ENCODE peak calls at places on chromosomes 6 and 20, in four cellular contexts. E, A, I and D are unnamed samples.
A peak's percentile ranks its signal among the peaks of the same experiment; 100 is the strongest.

GRCh38 chr20:51700809-51701285 is 67.3 kb downstream of the ATP9A start:
- DNase-seq in A (peak; percentile 63), E (no peak), I (peak; percentile 66), D (peak; percentile 77)

GRCh38 chr6:36697481-36697903 is at the start of gene RAB44:
- DNase-seq in I (no peak), E (no peak), A (no peak), D (no peak)

GRCh38 chr6:163207984-163208383 is 206.5 kb upstream of the QKI start:
- DNase-seq in A (no peak), I (no peak), E (no peak), D (no peak)

GRCh38 chr6:24223131-24223715 is 97.2 kb downstream of the NRSN1 start:
- DNase-seq in I (peak; percentile 27), E (no peak), A (peak; percentile 56), D (peak; percentile 39)

GRCh38 chr6:8549381-8549780 is 114.0 kb upstream of the SLC35B3 start:
- DNase-seq in A (no peak), I (no peak), E (no peak), D (peak; percentile 57)

GRCh38 chr6:7727951-7728854 is 2.3 kb downstream of the BMP6 start:
- DNase-seq in E (no peak), I (peak; percentile 69), A (peak; percentile 20), D (peak; percentile 38)

GRCh38 chr6:136792066-136792944 is at the start of gene MAP3K5:
- DNase-seq in A (peak; percentile 88), I (peak; percentile 81), E (peak; percentile 75), D (peak; percentile 83)

GRCh38 chr20:40497781-40498691 is 191.0 kb downstream of the MAFB start:
- DNase-seq in E (peak; percentile 49), I (peak; percentile 71), A (peak; percentile 38), D (peak; percentile 11)

GRCh38 chr6:56849876-56850275 is 105.0 kb upstream of the BEND6 start:
- DNase-seq in E (no peak), A (peak; percentile 41), I (peak; percentile 89), D (no peak)

GRCh38 chr6:150091466-150091865 is 22.5 kb upstream of the ULBP3 start:
- DNase-seq in A (no peak), E (no peak), I (peak; percentile 53), D (peak; percentile 67)

GRCh38 chr6:104591573-104592334 is 268.0 kb downstream of the HACE1 start:
- DNase-seq in I (peak; percentile 2), A (peak; percentile 30), E (no peak), D (peak; percentile 56)

GRCh38 chr20:63708301-63709148 is 686 bp downstream of the ZGPAT start:
- DNase-seq in I (peak; percentile 56), E (no peak), A (no peak), D (no peak)

GRCh38 chr6:43746613-43747101 is 23.4 kb upstream of the VEGFA start:
- DNase-seq in I (no peak), E (no peak), A (no peak), D (no peak)

GRCh38 chr6:28953039-28953872 is 29.5 kb upstream of the TRIM27 start:
- DNase-seq in E (no peak), A (peak; percentile 66), I (peak; percentile 66), D (peak; percentile 87)

GRCh38 chr6:143034689-143035334 is 25.9 kb upstream of the AIG1 start:
- DNase-seq in A (no peak), I (no peak), E (no peak), D (no peak)

GRCh38 chr6:157764346-157765068 is 58.5 kb upstream of the SNX9 start:
- DNase-seq in E (peak; percentile 72), A (peak; percentile 99), I (peak; percentile 100), D (peak; percentile 78)

GRCh38 chr6:32244946-32245398 is 21.1 kb upstream of the NOTCH4 start:
- DNase-seq in E (peak; percentile 63), I (peak; percentile 82), A (peak; percentile 76), D (peak; percentile 87)

GRCh38 chr6:41427642-41428401 is 92.4 kb downstream of the NCR2 start:
- DNase-seq in A (no peak), I (peak; percentile 57), E (no peak), D (peak; percentile 9)
- H3K4me3 ChIP-seq in A (no peak overlapping the region), I (peak overlapping the region; percentile 53), E (peak overlapping the region; percentile 56), D (peak overlapping the region; percentile 41)

GRCh38 chr6:33699739-33700138 is 11.8 kb downstream of the UQCC2 start:
- DNase-seq in A (no peak), I (no peak), E (no peak), D (no peak)

GRCh38 chr6:33699131-33699530 is 12.4 kb downstream of the UQCC2 start:
- DNase-seq in A (no peak), E (no peak), I (no peak), D (no peak)

GRCh38 chr6:33702345-33702977 is 9.0 kb downstream of the UQCC2 start:
- DNase-seq in A (peak; percentile 67), I (peak; percentile 84), E (peak; percentile 53), D (peak; percentile 53)

GRCh38 chr6:33698494-33698893 is 13.0 kb downstream of the UQCC2 start:
- DNase-seq in A (no peak), E (no peak), I (no peak), D (no peak)

GRCh38 chr6:33700391-33701050 is 11.0 kb downstream of the UQCC2 start:
- DNase-seq in E (peak; percentile 61), I (peak; percentile 87), A (peak; percentile 74), D (peak; percentile 82)
- H3K4me3 ChIP-seq in E (no peak overlapping the region), I (no peak overlapping the region), A (no peak overlapping the region), D (no peak overlapping the region)

DNA sequence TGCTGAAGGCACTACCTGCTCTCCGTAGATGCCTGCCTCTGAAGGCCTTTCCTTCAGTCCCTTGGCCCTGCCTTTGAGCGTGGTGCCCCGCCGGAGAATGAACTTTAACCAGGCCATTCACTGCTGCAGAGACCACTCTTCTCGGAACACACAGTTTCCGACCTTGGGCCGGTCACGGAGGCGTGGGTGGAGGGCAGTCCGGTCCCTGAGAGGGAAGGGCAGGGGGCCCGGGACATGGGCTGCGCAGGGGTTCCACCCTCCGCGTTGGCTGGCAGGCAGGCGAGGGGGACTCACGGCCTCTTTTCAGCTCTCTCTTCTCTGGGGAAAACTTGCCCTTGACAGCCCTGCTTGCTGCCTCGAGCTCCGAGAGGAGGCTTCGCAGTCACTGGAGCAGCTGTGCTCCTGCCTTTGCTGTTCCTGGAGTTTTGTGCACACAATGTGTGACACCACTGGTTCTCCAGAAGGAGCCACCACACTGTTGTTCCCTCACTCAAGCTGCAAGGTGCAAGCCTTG is 187.8 kb downstream of the SMOC2 start:
- DNase-seq in I (no peak), A (no peak), E (no peak), D (no peak)
- H3K4me3 ChIP-seq in I (no peak overlapping the region), A (no peak overlapping the region), E (no peak overlapping the region), D (no peak overlapping the region)

GRCh38 chr6:106122941-106123337 is 36.8 kb downstream of the PRDM1 start:
- DNase-seq in I (no peak), A (no peak), E (no peak), D (no peak)

GRCh38 chr6:106124015-106124414 is 37.9 kb downstream of the PRDM1 start:
- DNase-seq in I (no peak), A (no peak), E (no peak), D (no peak)

GRCh38 chr6:106124437-106125423 is 38.6 kb downstream of the PRDM1 start:
- DNase-seq in I (no peak), A (no peak), E (no peak), D (no peak)

GRCh38 chr6:106119991-106120390 is 33.9 kb downstream of the PRDM1 start:
- DNase-seq in E (no peak), I (no peak), A (no peak), D (no peak)

DNA sequence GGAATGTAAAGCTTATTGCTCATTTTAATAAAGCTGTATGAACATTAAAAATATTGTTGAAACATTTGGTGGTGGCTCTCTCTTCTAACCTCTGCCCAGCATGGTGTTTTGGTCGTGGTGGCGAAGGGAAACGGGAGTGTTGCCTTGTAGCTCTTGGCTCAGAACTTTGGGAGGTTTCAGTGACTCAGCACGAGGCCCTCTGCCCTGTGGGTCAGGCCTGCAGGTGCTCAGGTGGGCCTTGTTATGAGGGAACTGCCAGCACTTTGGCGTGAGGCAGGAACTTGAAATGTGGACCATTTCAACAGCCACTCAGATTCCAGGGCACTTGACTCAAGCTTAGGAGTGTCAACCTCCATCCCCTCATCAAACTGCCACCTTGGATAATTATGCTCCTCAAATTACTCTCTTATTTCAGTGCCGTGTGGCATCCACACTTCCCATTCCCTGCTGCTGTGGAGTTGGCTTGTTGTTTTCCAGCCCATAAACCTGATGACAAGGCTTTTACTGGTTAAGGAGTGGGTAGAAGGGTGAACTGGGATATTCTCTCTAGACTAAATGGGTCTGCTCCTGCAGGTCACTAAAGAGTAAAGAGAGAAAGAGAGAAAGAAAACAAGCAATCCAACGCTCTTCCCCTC is 36.3 kb downstream of the PRDM1 start:
- DNase-seq in E (no peak), A (no peak), I (no peak), D (no peak)
- H3K4me3 ChIP-seq in E (no peak overlapping the region), A (no peak overlapping the region), I (no peak overlapping the region), D (no peak overlapping the region)

GRCh38 chr6:88964509-88964908 is 1.1 kb upstream of the RNGTT start:
- DNase-seq in I (peak; percentile 5), E (no peak), A (no peak), D (no peak)
- H3K4me3 ChIP-seq in I (peak overlapping the region; percentile 80), E (peak overlapping the region; percentile 86), A (peak overlapping the region; percentile 82), D (peak overlapping the region; percentile 92)

GRCh38 chr6:29967379-29968010 is 25.2 kb downstream of the HLA-A start:
- DNase-seq in A (no peak), I (peak; percentile 37), E (no peak), D (peak; percentile 59)
- H3K4me3 ChIP-seq in A (no peak overlapping the region), I (no peak overlapping the region), E (no peak overlapping the region), D (no peak overlapping the region)

GRCh38 chr6:10837692-10837996 is 695 bp downstream of the MAK start:
- DNase-seq in E (no peak), I (peak; percentile 46), A (no peak), D (peak; percentile 27)
- H3K4me3 ChIP-seq in E (peak overlapping the region; percentile 72), I (peak overlapping the region; percentile 74), A (peak overlapping the region; percentile 59), D (peak overlapping the region; percentile 56)

GRCh38 chr6:75493400-75494064 is at the start of gene FILIP1:
- DNase-seq in I (peak; percentile 28), E (peak; percentile 92), A (peak; percentile 60), D (peak; percentile 24)

GRCh38 chr6:75494290-75494689 is 690 bp upstream of the FILIP1 start:
- DNase-seq in I (no peak), A (no peak), E (no peak), D (no peak)

GRCh38 chr6:75489025-75489424 is 4.6 kb downstream of the FILIP1 start:
- DNase-seq in A (peak; percentile 51), I (no peak), E (no peak), D (peak; percentile 38)

GRCh38 chr6:75491302-75491701 is 2.3 kb downstream of the FILIP1 start:
- DNase-seq in I (no peak), A (no peak), E (no peak), D (no peak)

DNA sequence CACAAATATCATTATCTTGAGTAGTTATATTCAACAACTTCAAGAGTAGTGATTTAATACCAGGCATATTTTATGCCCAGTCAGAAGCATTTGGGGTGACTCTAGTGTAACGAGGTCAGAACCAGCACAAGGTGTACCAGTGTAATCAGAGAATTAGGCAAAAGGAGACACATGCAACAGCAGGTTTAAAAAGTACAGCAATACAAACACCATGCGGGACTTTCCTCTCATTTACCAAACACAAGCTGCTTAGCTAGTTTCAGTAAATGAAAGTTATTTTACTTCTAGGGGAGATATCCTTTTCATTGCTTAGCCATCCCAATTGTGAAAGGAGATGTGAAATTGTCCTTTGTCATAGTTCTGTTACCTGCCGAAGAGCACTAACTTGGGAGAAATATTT is 831 bp downstream of the FILIP1 start:
- DNase-seq in I (no peak), E (peak; percentile 52), A (no peak), D (no peak)
- H3K4me3 ChIP-seq in I (no peak overlapping the region), E (peak overlapping the region; percentile 74), A (peak overlapping the region; percentile 18), D (no peak overlapping the region)